ENCODE peak calls at places on chromosomes 1 and 21, in eight cellular contexts. S is Panc1, Q is K562, C is GM23338, F is upper lobe of left lung, Y is HCT116, P is GM12878, U is HepG2. G is an unnamed sample.

GRCh38 chr21:38170283-38170682 is 86.5 kb upstream of the KCNJ15 start:
- ATAC-seq in S (no peak), Q (no peak), C (peak; percentile 46), F (peak; percentile 72), Y (no peak), P (peak; percentile 76), U (no peak), G (no peak)

GRCh38 chr1:15354580-15354965 is 55.1 kb upstream of the EFHD2 start:
- ATAC-seq in S (no peak), Q (no peak), C (no peak), F (no peak), Y (peak; percentile 12), P (no peak), U (no peak), G (no peak)

GRCh38 chr1:41135196-41135947 is 106.7 kb downstream of the SCMH1 start:
- ATAC-seq in S (no peak), Q (no peak), C (no peak), F (no peak), Y (no peak), P (no peak), U (no peak), G (no peak)

GRCh38 chr1:168105846-168106245 is 30.9 kb downstream of the GPR161 start:
- ATAC-seq in S (no peak), Q (peak; percentile 30), C (peak; percentile 78), F (no peak), Y (no peak), P (no peak), U (peak; percentile 62), G (no peak)

GRCh38 chr1:230796626-230797025 is 49.4 kb downstream of the CAPN9 start:
- ATAC-seq in S (no peak), Q (no peak), C (no peak), F (no peak), Y (no peak), P (no peak), U (no peak), G (no peak)

GRCh38 chr1:7515896-7516295 is 255.2 kb upstream of the VAMP3 start:
- ATAC-seq in S (no peak), Q (no peak), C (peak; percentile 15), F (no peak), Y (no peak), P (no peak), U (no peak), G (no peak)

GRCh38 chr1:215132156-215132555 is 49.6 kb downstream of the KCNK2 start:
- ATAC-seq in S (no peak), Q (no peak), C (no peak), F (no peak), Y (no peak), P (no peak), U (no peak), G (no peak)

GRCh38 chr1:68230901-68231626 is 1.3 kb downstream of the WLS start:
- ATAC-seq in S (peak; percentile 52), Q (no peak), C (no peak), F (peak; percentile 28), Y (no peak), P (no peak), U (no peak), G (peak; percentile 12)

GRCh38 chr1:93878889-93879586 is at the start of gene DNTTIP2:
- ATAC-seq in S (peak; percentile 98), Q (peak; percentile 96), C (peak; percentile 97), F (peak; percentile 96), Y (peak; percentile 92), P (peak; percentile 97), U (peak; percentile 96), G (peak; percentile 98)

GRCh38 chr21:42406201-42406601 is 2.5 kb downstream of the UBASH3A start:
- ATAC-seq in S (no peak), Q (no peak), C (no peak), F (no peak), Y (no peak), P (no peak), U (no peak), G (no peak)

GRCh38 chr1:40423264-40423642 is 27.0 kb upstream of the ZFP69B start:
- ATAC-seq in S (no peak), Q (no peak), C (no peak), F (no peak), Y (no peak), P (no peak), U (no peak), G (no peak)

GRCh38 chr1:88117597-88117996 is 566.5 kb upstream of the PKN2 start:
- ATAC-seq in S (no peak), Q (no peak), C (no peak), F (no peak), Y (no peak), P (peak; percentile 81), U (no peak), G (no peak)

GRCh38 chr1:234135501-234135900 is 231.0 kb downstream of the SLC35F3 start:
- ATAC-seq in S (no peak), Q (peak; percentile 40), C (peak; percentile 53), F (no peak), Y (no peak), P (no peak), U (no peak), G (no peak)

GRCh38 chr1:219812491-219813221 is 115.7 kb downstream of the SLC30A10 start:
- ATAC-seq in S (peak; percentile 93), Q (peak; percentile 97), C (peak; percentile 95), F (no peak), Y (peak; percentile 95), P (peak; percentile 96), U (peak; percentile 99), G (peak; percentile 47)

GRCh38 chr1:100609849-100610248 is 71.9 kb downstream of the GPR88 start:
- ATAC-seq in S (no peak), Q (no peak), C (no peak), F (no peak), Y (no peak), P (peak; percentile 60), U (no peak), G (no peak)

GRCh38 chr1:203861379-203862184 is at the start of gene SNRPE:
- ATAC-seq in S (peak; percentile 97), Q (peak; percentile 97), C (peak; percentile 95), F (peak; percentile 100), Y (peak; percentile 98), P (peak; percentile 97), U (peak; percentile 96), G (peak; percentile 98)

DNA sequence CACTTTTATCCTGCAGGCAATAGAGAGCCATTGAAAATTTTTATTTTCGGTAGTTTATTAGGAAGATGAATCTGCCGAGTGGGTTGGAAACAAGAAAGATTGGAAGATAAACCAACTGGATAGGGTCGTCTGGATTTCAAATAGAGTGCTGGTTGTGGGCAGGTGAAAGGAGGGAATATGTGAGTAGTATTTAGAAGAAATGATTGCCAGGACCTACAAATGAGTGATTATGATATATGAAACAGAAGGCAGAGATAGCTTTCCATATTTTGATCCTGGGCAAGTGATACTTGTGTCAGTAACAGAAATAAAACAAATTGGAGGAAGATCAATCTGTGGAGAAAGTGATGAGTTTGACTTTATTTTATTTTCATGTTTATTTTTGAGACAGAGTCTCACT is 2.5 kb downstream of the CNIH4 start:
- ATAC-seq in S (no peak), Q (no peak), C (no peak), F (no peak), Y (no peak), P (no peak), U (no peak), G (no peak)
- H3K4me3 ChIP-seq in S (no peak overlapping the region), Q (no peak overlapping the region), C (peak overlapping the region; percentile 80), F (no peak overlapping the region), Y (no peak overlapping the region), P (no peak overlapping the region), U (no peak overlapping the region), G (no peak overlapping the region)

GRCh38 chr1:236532850-236533249 is 9.1 kb downstream of the LGALS8 start:
- ATAC-seq in S (no peak), Q (peak; percentile 84), C (no peak), F (no peak), Y (no peak), P (no peak), U (no peak), G (no peak)
- TF ChIP-seq POLR2AphosphoS5 in S (no peak), Q (peak; percentile 66), C (no peak), F (no peak), Y (no peak), P (no peak), U (no peak), G (no peak)

GRCh38 chr1:20198918-20199317 is 12.6 kb upstream of the PLA2G2C start:
- ATAC-seq in S (no peak), Q (peak; percentile 71), C (no peak), F (no peak), Y (no peak), P (no peak), U (no peak), G (no peak)

GRCh38 chr1:20199840-20200239 is 13.5 kb upstream of the PLA2G2C start:
- ATAC-seq in S (no peak), Q (no peak), C (no peak), F (no peak), Y (no peak), P (no peak), U (no peak), G (no peak)

GRCh38 chr1:20200966-20201365 is 14.6 kb upstream of the PLA2G2C start:
- ATAC-seq in S (no peak), Q (no peak), C (no peak), F (no peak), Y (no peak), P (no peak), U (no peak), G (no peak)

GRCh38 chr1:20199410-20199809 is 13.1 kb upstream of the PLA2G2C start:
- ATAC-seq in S (no peak), Q (peak; percentile 14), C (no peak), F (no peak), Y (no peak), P (no peak), U (no peak), G (no peak)

DNA sequence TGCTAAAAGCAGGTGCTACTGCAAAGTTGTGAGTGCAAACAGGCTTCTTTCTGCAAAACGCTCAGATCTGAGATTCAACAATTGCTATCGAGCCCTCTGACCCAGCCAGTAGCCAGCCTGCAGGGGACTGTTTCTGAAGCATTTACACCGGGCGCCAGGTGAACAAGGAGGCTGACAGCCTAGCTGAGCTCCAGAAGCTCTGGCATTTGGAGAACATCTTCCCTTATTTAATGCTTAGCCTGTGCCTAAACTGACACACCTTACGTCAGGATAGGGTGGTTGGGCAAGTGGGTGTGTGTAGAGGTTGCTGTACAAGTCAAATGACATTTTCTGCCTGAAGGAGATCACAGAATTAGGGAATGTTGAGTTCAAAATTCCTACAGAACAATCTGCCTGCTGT is 15.8 kb upstream of the PLA2G2C start:
- ATAC-seq in S (no peak), Q (no peak), C (no peak), F (no peak), Y (no peak), P (no peak), U (no peak), G (no peak)
- H3K4me3 ChIP-seq in S (no peak overlapping the region), Q (no peak overlapping the region), C (no peak overlapping the region), F (no peak overlapping the region), Y (no peak overlapping the region), P (no peak overlapping the region), U (no peak overlapping the region), G (no peak overlapping the region)

DNA sequence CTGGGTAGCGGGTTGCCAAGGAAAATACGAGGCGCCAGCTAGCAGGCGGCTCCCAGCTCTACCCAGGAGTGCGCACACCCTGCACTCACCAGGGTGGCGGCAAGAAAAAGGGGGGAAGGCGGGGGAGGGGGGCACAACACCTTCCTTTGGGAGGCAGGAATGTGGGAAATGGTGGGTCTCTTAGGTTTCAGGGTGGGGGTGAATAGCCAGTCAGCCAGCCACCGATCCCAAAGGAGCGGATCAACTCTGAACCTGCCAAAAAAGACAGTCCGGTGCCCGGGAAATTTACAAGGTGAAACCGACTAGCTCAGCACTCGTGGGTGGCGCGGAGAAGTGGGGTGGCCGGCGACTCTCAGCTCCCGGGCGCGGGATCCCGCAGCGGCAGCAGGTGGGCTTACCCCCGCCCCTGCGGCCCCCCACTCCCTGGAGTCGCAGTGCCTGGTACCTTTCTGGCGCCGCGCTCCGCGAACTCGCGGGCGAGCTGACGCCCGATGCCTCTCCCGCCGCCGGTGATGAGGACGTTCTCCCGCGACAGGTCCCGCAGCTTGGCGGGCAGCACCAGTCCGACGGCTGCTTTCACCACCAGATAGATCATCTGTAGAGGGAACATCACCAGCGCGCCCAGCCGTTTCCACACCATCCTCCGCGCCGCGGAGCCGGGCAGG is 1.2 kb downstream of the DHRS3 start:
- ATAC-seq in S (peak; percentile 29), Q (peak; percentile 1), C (peak; percentile 5), F (no peak), Y (peak; percentile 25), P (no peak), U (no peak), G (no peak)
- TF ChIP-seq POLR2AphosphoS5 in S (no peak), Q (no peak), C (no peak), F (no peak), Y (no peak), P (no peak), U (no peak), G (peak; percentile 35)

G was measured in gastroesophageal sphincter.